ENCODE peak calls at places on chromosomes 2 and 18, in eight cellular contexts. One of them, this sample, is unnamed.

GRCh38 chr2:241218131-241219029 is 29.9 kb downstream of the ANO7 start:
- DNase-seq in stomach: peak
- DNase-seq in transverse colon: peak
- DNase-seq in K562: peak
- DNase-seq in A549: peak
- DNase-seq in ovary: peak
- DNase-seq in suprapubic skin: no peak
- DNase-seq in sigmoid colon: no peak
- DNase-seq in this sample: no peak

GRCh38 chr2:176769499-176770350 is 442.9 kb upstream of the HNRNPA3 start:
- DNase-seq in stomach: no peak
- DNase-seq in transverse colon: no peak
- DNase-seq in K562: no peak
- DNase-seq in A549: no peak
- DNase-seq in ovary: no peak
- DNase-seq in suprapubic skin: no peak
- DNase-seq in sigmoid colon: no peak
- DNase-seq in this sample: no peak

GRCh38 chr2:241673797-241674725 is 12.6 kb downstream of the DTYMK start:
- DNase-seq in stomach: no peak
- DNase-seq in transverse colon: no peak
- DNase-seq in K562: peak
- DNase-seq in A549: peak
- DNase-seq in ovary: no peak
- DNase-seq in suprapubic skin: no peak
- DNase-seq in sigmoid colon: no peak
- DNase-seq in this sample: no peak

GRCh38 chr2:144943293-144943941 is 423.5 kb upstream of the ZEB2 start:
- DNase-seq in stomach: no peak
- DNase-seq in transverse colon: no peak
- DNase-seq in K562: no peak
- DNase-seq in A549: no peak
- DNase-seq in ovary: no peak
- DNase-seq in suprapubic skin: no peak
- DNase-seq in sigmoid colon: no peak
- DNase-seq in this sample: no peak

GRCh38 chr2:14901740-14902139 is 269.2 kb downstream of the LRATD1 start:
- DNase-seq in stomach: no peak
- DNase-seq in transverse colon: no peak
- DNase-seq in K562: peak
- DNase-seq in A549: no peak
- DNase-seq in ovary: no peak
- DNase-seq in suprapubic skin: no peak
- DNase-seq in sigmoid colon: no peak
- DNase-seq in this sample: no peak

GRCh38 chr2:219969508-219969907 is 342.1 kb downstream of the SLC4A3 start:
- DNase-seq in stomach: no peak
- DNase-seq in transverse colon: no peak
- DNase-seq in K562: no peak
- DNase-seq in A549: peak
- DNase-seq in ovary: no peak
- DNase-seq in suprapubic skin: no peak
- DNase-seq in sigmoid colon: no peak
- DNase-seq in this sample: no peak

GRCh38 chr18:2857491-2858063 is 10.8 kb downstream of the EMILIN2 start:
- DNase-seq in stomach: peak
- DNase-seq in transverse colon: peak
- DNase-seq in K562: no peak
- DNase-seq in A549: no peak
- DNase-seq in ovary: peak
- DNase-seq in suprapubic skin: peak
- DNase-seq in sigmoid colon: peak
- DNase-seq in this sample: peak

GRCh38 chr2:61249521-61250071 is 87.6 kb downstream of the C2orf74 start:
- DNase-seq in stomach: no peak
- DNase-seq in transverse colon: no peak
- DNase-seq in K562: no peak
- DNase-seq in A549: no peak
- DNase-seq in ovary: no peak
- DNase-seq in suprapubic skin: no peak
- DNase-seq in sigmoid colon: no peak
- DNase-seq in this sample: no peak

GRCh38 chr18:46084431-46084830 is 12.4 kb upstream of the PSTPIP2 start:
- DNase-seq in stomach: no peak
- DNase-seq in transverse colon: no peak
- DNase-seq in K562: no peak
- DNase-seq in A549: no peak
- DNase-seq in ovary: no peak
- DNase-seq in suprapubic skin: no peak
- DNase-seq in sigmoid colon: no peak
- DNase-seq in this sample: no peak

GRCh38 chr18:43422483-43422882 is 145.2 kb upstream of the SYT4 start:
- DNase-seq in stomach: no peak
- DNase-seq in transverse colon: no peak
- DNase-seq in K562: no peak
- DNase-seq in A549: no peak
- DNase-seq in ovary: no peak
- DNase-seq in suprapubic skin: no peak
- DNase-seq in sigmoid colon: no peak
- DNase-seq in this sample: no peak

GRCh38 chr2:61282104-61282590 is 120.2 kb downstream of the C2orf74 start:
- DNase-seq in stomach: no peak
- DNase-seq in transverse colon: no peak
- DNase-seq in K562: no peak
- DNase-seq in A549: no peak
- DNase-seq in ovary: no peak
- DNase-seq in suprapubic skin: no peak
- DNase-seq in sigmoid colon: no peak
- DNase-seq in this sample: no peak

GRCh38 chr18:68520406-68521075 is 194.4 kb downstream of the TMX3 start:
- DNase-seq in stomach: no peak
- DNase-seq in transverse colon: no peak
- DNase-seq in K562: no peak
- DNase-seq in A549: no peak
- DNase-seq in ovary: no peak
- DNase-seq in suprapubic skin: no peak
- DNase-seq in sigmoid colon: no peak
- DNase-seq in this sample: no peak

GRCh38 chr2:172083725-172084483 is 1.4 kb upstream of the DLX1 start:
- DNase-seq in stomach: no peak
- DNase-seq in transverse colon: no peak
- DNase-seq in K562: peak
- DNase-seq in A549: no peak
- DNase-seq in ovary: no peak
- DNase-seq in suprapubic skin: no peak
- DNase-seq in sigmoid colon: no peak
- DNase-seq in this sample: no peak

GRCh38 chr2:161746891-161747535 is 122.8 kb downstream of the SLC4A10 start:
- DNase-seq in stomach: no peak
- DNase-seq in transverse colon: no peak
- DNase-seq in K562: no peak
- DNase-seq in A549: no peak
- DNase-seq in ovary: no peak
- DNase-seq in suprapubic skin: no peak
- DNase-seq in sigmoid colon: no peak
- DNase-seq in this sample: no peak

GRCh38 chr2:69026638-69027037 is 13.7 kb downstream of the ANTXR1 start:
- DNase-seq in stomach: no peak
- DNase-seq in transverse colon: no peak
- DNase-seq in K562: no peak
- DNase-seq in A549: no peak
- DNase-seq in ovary: no peak
- DNase-seq in suprapubic skin: no peak
- DNase-seq in sigmoid colon: no peak
- DNase-seq in this sample: peak

GRCh38 chr2:146651361-146651760 is 1193.5 kb upstream of the ACVR2A start:
- DNase-seq in stomach: no peak
- DNase-seq in transverse colon: no peak
- DNase-seq in K562: no peak
- DNase-seq in A549: no peak
- DNase-seq in ovary: no peak
- DNase-seq in suprapubic skin: no peak
- DNase-seq in sigmoid colon: no peak
- DNase-seq in this sample: no peak

GRCh38 chr2:11566383-11566782 is 32.5 kb downstream of the GREB1 start:
- DNase-seq in stomach: no peak
- DNase-seq in transverse colon: no peak
- DNase-seq in K562: no peak
- DNase-seq in A549: no peak
- DNase-seq in ovary: peak
- DNase-seq in suprapubic skin: peak
- DNase-seq in sigmoid colon: peak
- DNase-seq in this sample: no peak

GRCh38 chr2:170917219-170917851 is 11.7 kb upstream of the GORASP2 start:
- DNase-seq in stomach: no peak
- DNase-seq in transverse colon: no peak
- DNase-seq in K562: no peak
- DNase-seq in A549: no peak
- DNase-seq in ovary: no peak
- DNase-seq in suprapubic skin: no peak
- DNase-seq in sigmoid colon: no peak
- DNase-seq in this sample: no peak

GRCh38 chr18:55869965-55870585 is 282.1 kb upstream of the TCF4 start:
- DNase-seq in stomach: no peak
- DNase-seq in transverse colon: no peak
- DNase-seq in K562: no peak
- DNase-seq in A549: no peak
- DNase-seq in ovary: no peak
- DNase-seq in suprapubic skin: no peak
- DNase-seq in sigmoid colon: peak
- DNase-seq in this sample: no peak

GRCh38 chr2:217851191-217852020 is 151.4 kb downstream of the TNS1 start:
- DNase-seq in stomach: no peak
- DNase-seq in transverse colon: peak
- DNase-seq in K562: no peak
- DNase-seq in A549: no peak
- DNase-seq in ovary: peak
- DNase-seq in suprapubic skin: no peak
- DNase-seq in sigmoid colon: peak
- DNase-seq in this sample: no peak

GRCh38 chr2:40192864-40193669 is 258.8 kb downstream of the SLC8A1 start:
- DNase-seq in stomach: no peak
- DNase-seq in transverse colon: no peak
- DNase-seq in K562: no peak
- DNase-seq in A549: no peak
- DNase-seq in ovary: no peak
- DNase-seq in suprapubic skin: no peak
- DNase-seq in sigmoid colon: no peak
- DNase-seq in this sample: no peak

GRCh38 chr18:35122586-35123224 is 81.5 kb downstream of the MAPRE2 start:
- DNase-seq in stomach: no peak
- DNase-seq in transverse colon: no peak
- DNase-seq in K562: peak
- DNase-seq in A549: no peak
- DNase-seq in ovary: no peak
- DNase-seq in suprapubic skin: no peak
- DNase-seq in sigmoid colon: no peak
- DNase-seq in this sample: no peak

GRCh38 chr2:217890445-217890844 is 112.3 kb downstream of the TNS1 start:
- DNase-seq in stomach: no peak
- DNase-seq in transverse colon: no peak
- DNase-seq in K562: no peak
- DNase-seq in A549: peak
- DNase-seq in ovary: no peak
- DNase-seq in suprapubic skin: no peak
- DNase-seq in sigmoid colon: peak
- DNase-seq in this sample: no peak

GRCh38 chr2:64975232-64975791 is 13.9 kb upstream of the SLC1A4 start:
- DNase-seq in stomach: no peak
- DNase-seq in transverse colon: no peak
- DNase-seq in K562: no peak
- DNase-seq in A549: peak
- DNase-seq in ovary: no peak
- DNase-seq in suprapubic skin: no peak
- DNase-seq in sigmoid colon: no peak
- DNase-seq in this sample: no peak

GRCh38 chr18:22283397-22283796 is 114.0 kb downstream of the GATA6 start:
- DNase-seq in stomach: no peak
- DNase-seq in transverse colon: no peak
- DNase-seq in K562: no peak
- DNase-seq in A549: no peak
- DNase-seq in ovary: no peak
- DNase-seq in suprapubic skin: no peak
- DNase-seq in sigmoid colon: no peak
- DNase-seq in this sample: no peak

GRCh38 chr2:55926246-55926645 is 2.7 kb upstream of the EFEMP1 start:
- DNase-seq in stomach: no peak
- DNase-seq in transverse colon: no peak
- DNase-seq in K562: no peak
- DNase-seq in A549: no peak
- DNase-seq in ovary: no peak
- DNase-seq in suprapubic skin: no peak
- DNase-seq in sigmoid colon: no peak
- DNase-seq in this sample: no peak
- TF ChIP-seq CTCF in stomach: no peak
- TF ChIP-seq CTCF in transverse colon: no peak
- TF ChIP-seq CTCF in K562: no peak
- TF ChIP-seq CTCF in A549: no peak
- TF ChIP-seq CTCF in ovary: no peak
- TF ChIP-seq CTCF in suprapubic skin: no peak
- TF ChIP-seq CTCF in sigmoid colon: no peak
- TF ChIP-seq CTCF in this sample: no peak

DNA sequence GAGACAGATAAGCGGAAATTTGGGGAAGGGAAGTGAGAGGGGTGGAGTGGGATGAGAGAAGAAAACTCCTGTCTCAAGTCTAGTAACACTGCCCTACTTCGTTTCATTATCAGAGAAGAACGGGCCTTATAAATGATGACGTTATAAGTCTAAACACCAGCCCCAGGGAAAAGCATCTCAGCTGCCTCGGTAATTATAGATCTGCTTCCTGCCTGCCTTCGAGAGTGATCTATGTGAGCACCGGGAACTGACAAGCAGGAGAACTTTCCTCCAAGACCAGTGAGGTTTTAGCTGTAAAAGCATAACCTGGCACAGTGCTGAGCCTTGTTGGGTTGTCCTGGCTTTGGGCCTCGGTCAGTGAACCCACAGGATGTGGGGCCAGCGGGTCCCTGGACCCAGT is 227.9 kb upstream of the SIX2 start:
- DNase-seq in stomach: no peak
- DNase-seq in transverse colon: no peak
- DNase-seq in K562: no peak
- DNase-seq in A549: no peak
- DNase-seq in ovary: no peak
- DNase-seq in suprapubic skin: no peak
- DNase-seq in sigmoid colon: no peak
- DNase-seq in this sample: no peak
- TF ChIP-seq EP300 in stomach: no peak
- TF ChIP-seq EP300 in transverse colon: no peak
- TF ChIP-seq EP300 in K562: no peak
- TF ChIP-seq EP300 in A549: no peak
- TF ChIP-seq EP300 in ovary: no peak
- TF ChIP-seq EP300 in suprapubic skin: no peak
- TF ChIP-seq EP300 in sigmoid colon: no peak
- TF ChIP-seq EP300 in this sample: no peak

GRCh38 chr2:120344214-120344990 is 1.5 kb upstream of the INHBB start:
- DNase-seq in stomach: no peak
- DNase-seq in transverse colon: no peak
- DNase-seq in K562: no peak
- DNase-seq in A549: no peak
- DNase-seq in ovary: peak
- DNase-seq in suprapubic skin: no peak
- DNase-seq in sigmoid colon: no peak
- DNase-seq in this sample: no peak
- TF ChIP-seq CTCF in stomach: peak
- TF ChIP-seq CTCF in transverse colon: no peak
- TF ChIP-seq CTCF in K562: no peak
- TF ChIP-seq CTCF in A549: peak
- TF ChIP-seq CTCF in ovary: peak
- TF ChIP-seq CTCF in suprapubic skin: no peak
- TF ChIP-seq CTCF in sigmoid colon: no peak
- TF ChIP-seq CTCF in this sample: no peak

GRCh38 chr2:158099716-158100115 is 2.0 kb upstream of the UPP2 start:
- DNase-seq in stomach: no peak
- DNase-seq in transverse colon: no peak
- DNase-seq in K562: no peak
- DNase-seq in A549: no peak
- DNase-seq in ovary: no peak
- DNase-seq in suprapubic skin: no peak
- DNase-seq in sigmoid colon: no peak
- DNase-seq in this sample: no peak
- TF ChIP-seq EP300 in stomach: no peak
- TF ChIP-seq EP300 in transverse colon: no peak
- TF ChIP-seq EP300 in K562: no peak
- TF ChIP-seq EP300 in A549: no peak
- TF ChIP-seq EP300 in ovary: no peak
- TF ChIP-seq EP300 in suprapubic skin: no peak
- TF ChIP-seq EP300 in sigmoid colon: no peak
- TF ChIP-seq EP300 in this sample: no peak